ENCODE peak calls at places on chromosome 2, in five cellular contexts. O is choroid plexus epithelial cell, Q is coronary artery, N is OCI-LY7, K is GM23338. H is an unnamed sample.

GRCh38 chr2:154195644-154196221 is 324.0 kb downstream of the GALNT13 start:
- DNase-seq in O (no peak), Q (no peak), N (no peak), K (peak), H (no peak)

GRCh38 chr2:8544168-8544785 is 137.6 kb upstream of the ID2 start:
- DNase-seq in O (no peak), Q (peak), N (no peak), K (no peak), H (no peak)

GRCh38 chr2:70709746-70710145 is 58.3 kb downstream of the ADD2 start:
- DNase-seq in O (no peak), Q (no peak), N (no peak), K (no peak), H (no peak)

GRCh38 chr2:104431701-104432121 is 422.2 kb upstream of the POU3F3 start:
- DNase-seq in O (no peak), Q (no peak), N (no peak), K (no peak), H (no peak)

GRCh38 chr2:6069354-6069753 is 377.2 kb downstream of the SOX11 start:
- DNase-seq in O (no peak), Q (no peak), N (no peak), K (peak), H (no peak)

GRCh38 chr2:126979604-126980003 is 80.9 kb downstream of the TEX51 start:
- DNase-seq in O (no peak), Q (no peak), N (no peak), K (no peak), H (peak)

GRCh38 chr2:147352294-147352693 is 492.5 kb upstream of the ACVR2A start:
- DNase-seq in O (no peak), Q (no peak), N (no peak), K (no peak), H (no peak)

GRCh38 chr2:235106874-235107639 is 155.2 kb downstream of the SH3BP4 start:
- DNase-seq in O (peak), Q (no peak), N (peak), K (peak), H (peak)

GRCh38 chr2:46158661-46159060 is 138.5 kb upstream of the EPAS1 start:
- DNase-seq in O (no peak), Q (no peak), N (no peak), K (no peak), H (no peak)

GRCh38 chr2:75498907-75499306 is 61.8 kb downstream of the EVA1A start:
- DNase-seq in O (no peak), Q (no peak), N (no peak), K (no peak), H (no peak)

GRCh38 chr2:8256888-8257287 is 425.0 kb upstream of the ID2 start:
- DNase-seq in O (no peak), Q (no peak), N (no peak), K (no peak), H (no peak)

GRCh38 chr2:96918754-96919550 is 49.1 kb upstream of the SEMA4C start:
- DNase-seq in O (no peak), Q (no peak), N (no peak), K (no peak), H (no peak)

GRCh38 chr2:121790276-121790956 is 35.0 kb downstream of the TSN start:
- DNase-seq in O (peak), Q (no peak), N (no peak), K (peak), H (peak)

GRCh38 chr2:215711484-215712034 is 275.7 kb upstream of the FN1 start:
- DNase-seq in O (peak), Q (no peak), N (no peak), K (peak), H (peak)

GRCh38 chr2:112640800-112641675 is 4.7 kb upstream of the SLC20A1 start:
- DNase-seq in O (peak), Q (no peak), N (no peak), K (no peak), H (peak)

GRCh38 chr2:198017068-198017467 is 212.7 kb downstream of the PLCL1 start:
- DNase-seq in O (no peak), Q (no peak), N (no peak), K (no peak), H (peak)

GRCh38 chr2:164803772-164804466 is 37.7 kb downstream of the COBLL1 start:
- DNase-seq in O (peak), Q (no peak), N (no peak), K (no peak), H (peak)

GRCh38 chr2:196101325-196101981 is 32.8 kb upstream of the DNAH7 start:
- DNase-seq in O (peak), Q (no peak), N (peak), K (no peak), H (peak)

GRCh38 chr2:212254331-212254730 is 284.3 kb downstream of the ERBB4 start:
- DNase-seq in O (no peak), Q (no peak), N (no peak), K (no peak), H (no peak)

GRCh38 chr2:120394764-120395163 is 48.8 kb downstream of the INHBB start:
- DNase-seq in O (no peak), Q (no peak), N (no peak), K (no peak), H (no peak)

GRCh38 chr2:133568172-133568571 is at the start of gene NCKAP5:
- DNase-seq in O (peak), Q (no peak), N (no peak), K (peak), H (peak)

GRCh38 chr2:133570547-133570946 is 2.3 kb upstream of the NCKAP5 start:
- DNase-seq in O (no peak), Q (no peak), N (no peak), K (peak), H (no peak)

GRCh38 chr2:133566967-133567645 is 1.2 kb downstream of the NCKAP5 start:
- DNase-seq in O (peak), Q (no peak), N (no peak), K (peak), H (peak)

GRCh38 chr2:133569416-133569815 is 1.2 kb upstream of the NCKAP5 start:
- DNase-seq in O (no peak), Q (no peak), N (no peak), K (no peak), H (no peak)

GRCh38 chr2:133568598-133568997 is 335 bp upstream of the NCKAP5 start:
- DNase-seq in O (no peak), Q (no peak), N (no peak), K (peak), H (no peak)
- H3K4me3 ChIP-seq in O (peak), Q (peak), N (no peak), K (no peak), H (no peak)

GRCh38 chr2:230226090-230226551 is 585 bp downstream of the SP140 start:
- DNase-seq in O (no peak), Q (no peak), N (peak), K (no peak), H (no peak)
- H3K4me3 ChIP-seq in O (no peak), Q (peak), N (peak), K (no peak), H (no peak)

DNA sequence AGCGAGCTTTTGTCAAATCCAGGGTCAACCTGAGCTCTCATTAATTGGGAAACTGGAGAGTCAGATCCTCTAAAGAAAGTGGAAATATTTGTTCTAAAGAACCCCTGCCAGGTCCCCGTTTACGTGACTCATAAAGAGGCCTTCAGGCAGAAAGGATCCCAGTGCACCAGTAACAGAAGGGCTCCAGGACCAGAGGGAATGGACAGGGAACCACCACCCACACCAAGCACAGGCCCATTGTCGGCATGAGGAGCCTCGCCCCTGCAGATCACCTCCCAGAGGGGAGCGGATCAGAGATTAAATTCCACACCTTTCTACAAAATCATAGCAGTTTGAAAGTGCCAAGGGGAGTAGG is 16.4 kb upstream of the C1QL2 start:
- DNase-seq in O (no peak), Q (no peak), N (no peak), K (no peak), H (no peak)
- H3K4me3 ChIP-seq in O (no peak), Q (no peak), N (no peak), K (no peak), H (no peak)

GRCh38 chr2:172096661-172097547 is 5.8 kb downstream of the DLX2 start:
- DNase-seq in O (peak), Q (no peak), N (no peak), K (peak), H (peak)
- H3K4me3 ChIP-seq in O (peak), Q (peak), N (no peak), K (peak), H (peak)

GRCh38 chr2:63053889-63054725 is 3.5 kb downstream of the OTX1 start:
- DNase-seq in O (no peak), Q (no peak), N (peak), K (peak), H (no peak)

GRCh38 chr2:63055510-63056308 is 5.1 kb downstream of the OTX1 start:
- DNase-seq in O (no peak), Q (no peak), N (no peak), K (peak), H (no peak)

GRCh38 chr2:63056309-63057065 is 5.9 kb downstream of the OTX1 start:
- DNase-seq in O (no peak), Q (no peak), N (no peak), K (peak), H (no peak)

GRCh38 chr2:63053235-63053888 is 2.7 kb downstream of the OTX1 start:
- DNase-seq in O (no peak), Q (no peak), N (no peak), K (peak), H (no peak)

GRCh38 chr2:63054812-63055509 is 4.3 kb downstream of the OTX1 start:
- DNase-seq in O (no peak), Q (no peak), N (no peak), K (peak), H (no peak)
- H3K4me3 ChIP-seq in O (no peak), Q (peak), N (no peak), K (peak), H (peak)

DNA sequence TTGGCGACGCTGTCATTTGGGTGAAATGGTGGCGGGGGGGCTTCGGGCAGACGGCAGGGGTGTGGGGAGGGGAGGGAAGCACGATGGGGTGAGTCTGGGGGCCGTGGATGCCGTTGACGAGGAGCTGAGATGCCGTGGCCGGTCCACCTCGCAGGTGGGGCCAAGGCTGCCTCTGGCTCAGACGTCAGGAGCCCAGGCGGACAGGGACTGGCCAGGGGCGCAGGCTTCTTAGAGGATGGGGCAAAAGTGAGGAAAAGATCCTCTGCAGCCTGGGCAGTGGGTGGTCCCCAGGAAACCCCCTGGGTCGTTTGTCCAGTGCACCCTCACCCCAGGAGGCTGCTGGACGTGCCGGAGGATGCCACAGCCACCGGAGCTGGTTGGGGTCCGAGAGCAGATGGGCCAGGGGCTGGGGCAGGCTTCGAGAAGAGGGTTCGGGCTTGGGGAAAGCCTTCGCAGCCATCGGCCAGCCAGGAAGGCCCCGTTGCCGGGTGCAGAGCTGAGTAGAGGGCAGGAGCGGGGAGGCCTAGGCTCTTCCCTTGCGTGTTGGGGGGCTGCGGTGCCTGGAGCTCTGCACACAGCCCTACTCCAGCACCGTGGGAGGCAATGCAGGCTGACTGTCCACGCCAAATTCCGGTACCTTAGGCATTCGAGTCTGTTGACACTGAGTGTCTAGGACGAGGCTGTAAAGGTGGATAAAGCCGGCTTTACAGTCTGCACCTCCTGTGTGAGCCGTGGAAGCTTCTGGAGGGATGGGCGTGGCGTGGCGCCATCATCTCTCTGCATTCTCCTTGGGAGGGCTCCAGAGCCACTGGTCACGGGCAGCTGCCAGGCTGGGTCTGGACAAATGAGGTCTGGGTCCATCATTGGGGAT is 18.8 kb downstream of the GPC1 start:
- DNase-seq in O (no peak), Q (no peak), N (no peak), K (no peak), H (no peak)
- H3K4me3 ChIP-seq in O (peak), Q (peak), N (no peak), K (peak), H (no peak)

GRCh38 chr2:56448999-56449431 is 265.2 kb downstream of the CCDC85A start:
- DNase-seq in O (no peak), Q (no peak), N (no peak), K (peak), H (no peak)
- H3K4me3 ChIP-seq in O (no peak), Q (no peak), N (no peak), K (no peak), H (no peak)

DNA sequence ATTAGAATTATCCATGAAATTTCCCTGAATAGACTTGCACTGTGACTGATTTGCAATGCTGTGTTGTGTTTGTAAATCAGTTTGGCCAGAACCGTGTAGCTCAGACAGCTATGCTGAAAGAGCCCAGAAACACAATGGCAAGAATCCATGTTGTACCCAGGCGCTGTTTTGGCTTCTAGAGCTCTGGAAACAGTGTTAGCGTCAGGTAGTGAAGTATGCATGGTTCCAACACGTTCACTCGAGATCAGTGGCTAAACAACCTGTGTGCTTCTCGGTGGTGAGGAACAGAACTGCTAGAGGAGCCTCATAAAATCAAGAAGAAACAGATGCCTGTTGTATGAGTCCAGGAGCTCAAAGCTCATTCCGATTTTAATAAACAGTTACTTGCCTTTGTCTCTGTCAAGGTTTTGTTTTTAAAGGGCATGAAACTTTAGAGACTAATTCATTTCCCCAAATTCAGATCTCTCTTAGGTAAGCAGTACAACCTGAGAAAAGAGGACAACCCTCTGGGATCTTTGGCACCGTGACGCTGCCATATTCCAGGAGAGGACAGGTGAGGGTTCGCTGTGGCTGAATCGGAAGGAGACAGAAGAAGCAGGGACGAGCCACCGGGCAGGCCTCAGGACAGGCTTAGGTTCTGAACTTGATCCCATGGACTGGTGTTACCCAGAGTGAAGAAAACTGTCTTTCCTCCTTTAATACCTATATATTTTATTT is 43.6 kb downstream of the GORASP2 start:
- DNase-seq in O (no peak), Q (no peak), N (no peak), K (no peak), H (no peak)
- H3K4me3 ChIP-seq in O (no peak), Q (peak), N (no peak), K (peak), H (no peak)

GRCh38 chr2:39666489-39667141 is 898 bp downstream of the TMEM178A start:
- DNase-seq in O (no peak), Q (no peak), N (no peak), K (peak), H (no peak)
- H3K4me3 ChIP-seq in O (peak), Q (peak), N (no peak), K (peak), H (peak)

H was measured in cardiac fibroblast.